ENCODE peak calls at places on chromosomes 3 and 15, in nine cellular contexts. N is RWPE1, M is trophoblast cell, A is T-helper 9 cell, I is mesothelial cell of epicardium, V is GM03348, K is ureter, S is endothelial cell, Y is GM13977. T is an unnamed sample.

GRCh38 chr3:98628317-98628716 is 34.9 kb upstream of the CPOX start:
- DNase-seq in S (no peak), A (no peak), Y (no peak), K (no peak), I (no peak), N (no peak), V (no peak), M (no peak), T (no peak)

GRCh38 chr3:53890726-53891499 is 746 bp downstream of the SELENOK start:
- DNase-seq in S (no peak), N (no peak), I (no peak), M (peak), V (no peak), Y (peak), A (peak), K (no peak), T (peak)

GRCh38 chr3:46860381-46861292 is 2.6 kb downstream of the MYL3 start:
- DNase-seq in V (no peak), I (peak), S (peak), A (no peak), N (no peak), Y (no peak), M (peak), K (no peak), T (no peak)

GRCh38 chr3:160091441-160091840 is 102.8 kb downstream of the IL12A start:
- DNase-seq in I (no peak), M (peak), V (no peak), K (no peak), S (no peak), A (no peak), N (no peak), Y (no peak), T (no peak)

GRCh38 chr3:152390647-152391046 is 121.9 kb downstream of the MBNL1 start:
- DNase-seq in M (no peak), S (no peak), V (no peak), A (no peak), Y (no peak), I (no peak), N (no peak), K (no peak), T (no peak)

GRCh38 chr3:46846624-46847542 is 16.4 kb downstream of the MYL3 start:
- DNase-seq in K (no peak), V (no peak), N (no peak), I (no peak), Y (no peak), S (no peak), M (no peak), A (no peak), T (no peak)

GRCh38 chr3:50221413-50222168 is 14.4 kb upstream of the GNAI2 start:
- DNase-seq in V (no peak), M (no peak), N (no peak), Y (no peak), I (no peak), K (no peak), S (peak), A (no peak), T (no peak)

GRCh38 chr3:188296761-188297689 is 143.1 kb downstream of the LPP start:
- DNase-seq in M (peak), S (no peak), V (peak), A (no peak), K (no peak), Y (no peak), I (no peak), N (peak), T (no peak)

GRCh38 chr3:62110801-62111200 is 262.5 kb downstream of the FEZF2 start:
- DNase-seq in Y (no peak), V (peak), N (no peak), A (no peak), M (no peak), K (no peak), S (no peak), I (no peak), T (no peak)

GRCh38 chr15:34055868-34056595 is 17.0 kb upstream of the AVEN start:
- DNase-seq in N (no peak), V (peak), Y (no peak), I (no peak), A (no peak), M (peak), S (no peak), K (no peak), T (no peak)

GRCh38 chr3:77186728-77187127 is 146.8 kb downstream of the ROBO2 start:
- DNase-seq in Y (no peak), I (no peak), N (peak), V (peak), M (no peak), S (no peak), K (no peak), A (no peak), T (no peak)

GRCh38 chr3:186054481-186055399 is 54.1 kb downstream of the ETV5 start:
- DNase-seq in A (no peak), K (no peak), Y (no peak), M (no peak), N (no peak), S (no peak), V (no peak), I (no peak), T (no peak)

GRCh38 chr15:40844543-40844981 is 714 bp downstream of the SPINT1 start:
- DNase-seq in A (peak), I (no peak), N (peak), K (no peak), V (peak), S (peak), Y (peak), M (no peak), T (no peak)

GRCh38 chr15:84973492-84974460 is 7.9 kb upstream of the PDE8A start:
- DNase-seq in V (no peak), S (no peak), K (no peak), A (no peak), N (no peak), M (no peak), Y (no peak), I (no peak), T (no peak)

GRCh38 chr3:27728195-27729087 is 6.3 kb upstream of the EOMES start:
- DNase-seq in A (no peak), N (no peak), S (no peak), M (no peak), Y (no peak), V (no peak), I (no peak), K (no peak), T (no peak)